ENCODE peak calls at places on chromosomes 2 and 18, in eight cellular contexts. T, J, W, I, S, A, K and Q are unnamed samples.

GRCh38 chr18:51391731-51392130 is 194.2 kb upstream of the MEX3C start:
- DNase-seq in T (no peak), J (no peak), W (no peak), I (no peak), S (no peak), A (no peak), K (no peak), Q (no peak)

GRCh38 chr18:63272638-63273037 is 46.9 kb downstream of the BCL2 start:
- DNase-seq in T (no peak), J (no peak), W (no peak), I (no peak), S (no peak), A (no peak), K (no peak), Q (no peak)

GRCh38 chr2:138780451-138780880 is 276 bp upstream of the NXPH2 start:
- DNase-seq in T (no peak), J (no peak), W (no peak), I (no peak), S (no peak), A (no peak), K (no peak), Q (no peak)

GRCh38 chr18:79756826-79757225 is 40.9 kb upstream of the KCNG2 start:
- DNase-seq in T (no peak), J (no peak), W (no peak), I (no peak), S (no peak), A (no peak), K (no peak), Q (no peak)

GRCh38 chr2:128469203-128469602 is 150.5 kb upstream of the HS6ST1 start:
- DNase-seq in T (no peak), J (no peak), W (no peak), I (no peak), S (no peak), A (no peak), K (no peak), Q (no peak)

GRCh38 chr2:237195396-237196119 is 109.9 kb downstream of the COPS8 start:
- DNase-seq in T (no peak), J (no peak), W (peak; percentile 40), I (no peak), S (no peak), A (no peak), K (no peak), Q (no peak)

GRCh38 chr2:65662654-65663432 is 230.4 kb upstream of the SPRED2 start:
- DNase-seq in T (no peak), J (no peak), W (peak; percentile 99), I (no peak), S (no peak), A (peak; percentile 30), K (no peak), Q (no peak)

GRCh38 chr2:139156730-139157129 is 376.5 kb upstream of the NXPH2 start:
- DNase-seq in T (no peak), J (no peak), W (no peak), I (no peak), S (no peak), A (no peak), K (no peak), Q (no peak)

GRCh38 chr18:54672846-54673475 is 81.9 kb downstream of the DYNAP start:
- DNase-seq in T (no peak), J (no peak), W (peak; percentile 73), I (no peak), S (no peak), A (peak; percentile 73), K (no peak), Q (no peak)

GRCh38 chr2:190165491-190165890 is 103.0 kb upstream of the MSTN start:
- DNase-seq in T (no peak), J (no peak), W (no peak), I (no peak), S (no peak), A (no peak), K (no peak), Q (no peak)

GRCh38 chr2:169797601-169798000 is 1.1 kb upstream of the SSB start:
- DNase-seq in T (no peak), J (no peak), W (no peak), I (no peak), S (no peak), A (no peak), K (no peak), Q (no peak)

GRCh38 chr2:239278361-239278760 is 122.5 kb downstream of the HDAC4 start:
- DNase-seq in T (no peak), J (no peak), W (no peak), I (no peak), S (no peak), A (no peak), K (no peak), Q (no peak)

GRCh38 chr2:95049961-95050360 is 24.5 kb downstream of the MAL start:
- DNase-seq in T (no peak), J (no peak), W (no peak), I (no peak), S (no peak), A (no peak), K (no peak), Q (no peak)

GRCh38 chr2:182391443-182391842 is 35.4 kb downstream of the PDE1A start:
- DNase-seq in T (no peak), J (no peak), W (no peak), I (no peak), S (no peak), A (no peak), K (no peak), Q (no peak)

GRCh38 chr18:11146238-11146946 is 3.0 kb downstream of the PIEZO2 start:
- DNase-seq in T (no peak), J (no peak), W (no peak), I (no peak), S (no peak), A (no peak), K (no peak), Q (no peak)

GRCh38 chr2:136378712-136379595 is 261.0 kb upstream of the CXCR4 start:
- DNase-seq in T (no peak), J (peak; percentile 56), W (peak; percentile 36), I (peak; percentile 69), S (peak; percentile 53), A (peak; percentile 76), K (no peak), Q (no peak)

GRCh38 chr2:225454412-225454811 is 54.9 kb downstream of the NYAP2 start:
- DNase-seq in T (no peak), J (no peak), W (no peak), I (no peak), S (no peak), A (no peak), K (no peak), Q (no peak)

GRCh38 chr18:23067236-23067635 is 68.0 kb upstream of the CABLES1 start:
- DNase-seq in T (no peak), J (no peak), W (peak; percentile 23), I (no peak), S (no peak), A (no peak), K (no peak), Q (no peak)

GRCh38 chr2:170222298-170222697 is 44.4 kb downstream of the MYO3B start:
- DNase-seq in T (no peak), J (no peak), W (no peak), I (no peak), S (no peak), A (no peak), K (no peak), Q (no peak)

DNA sequence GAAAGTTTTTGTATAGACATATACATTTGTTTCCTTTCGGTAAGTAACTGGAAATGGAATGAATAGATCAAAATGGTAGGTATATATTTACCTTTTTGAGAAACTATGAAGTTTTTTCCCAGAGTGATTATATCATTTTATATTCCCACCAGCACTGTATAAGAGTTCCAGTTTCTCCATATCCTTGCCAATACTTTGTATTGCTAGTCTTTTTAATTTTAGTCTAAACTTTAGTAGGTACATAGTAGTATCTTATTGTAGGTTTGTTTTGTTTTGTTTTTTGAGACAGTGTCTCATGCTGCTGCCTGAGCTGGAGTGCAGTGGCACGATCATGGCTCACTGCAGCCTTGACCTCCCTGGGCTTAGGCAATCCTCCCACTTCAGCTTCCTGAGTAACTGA is 56.6 kb downstream of the AGPS start:
- DNase-seq in T (no peak), J (no peak), W (no peak), I (no peak), S (no peak), A (no peak), K (no peak), Q (no peak)
- H3K36me3 ChIP-seq in T (peaks cover 18% of the 10 kb centered on the region), J (no peaks in the 10 kb centered on the region), W (no peaks in the 10 kb centered on the region), I (no peaks in the 10 kb centered on the region), S (peaks cover 28% of the 10 kb centered on the region), A (no peaks in the 10 kb centered on the region), K (peaks cover 40% of the 10 kb centered on the region), Q (peaks cover 30% of the 10 kb centered on the region)

DNA sequence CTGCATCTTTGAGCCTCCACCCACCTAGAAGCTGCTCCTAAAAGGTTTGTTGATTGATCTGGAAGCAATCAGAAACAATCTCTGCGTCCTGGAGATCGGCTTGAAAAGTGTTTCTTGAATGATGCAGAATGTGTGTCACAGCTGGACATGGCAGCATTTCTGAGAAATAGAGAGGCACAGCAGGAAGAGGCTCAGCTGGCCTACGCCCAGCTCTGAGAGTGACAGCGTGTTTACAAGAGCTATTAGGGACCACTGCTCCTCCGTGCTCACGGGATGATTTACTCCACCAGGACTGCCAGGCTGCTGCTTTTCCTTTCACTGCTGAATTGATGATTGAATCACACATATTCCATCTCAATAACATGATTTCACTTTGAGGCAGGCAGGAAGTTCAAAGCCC is 62.8 kb downstream of the GALNT14 start:
- DNase-seq in T (no peak), J (no peak), W (no peak), I (no peak), S (no peak), A (no peak), K (no peak), Q (no peak)
- H3K36me3 ChIP-seq in T (no peaks in the 10 kb centered on the region), J (no peaks in the 10 kb centered on the region), W (no peaks in the 10 kb centered on the region), I (no peaks in the 10 kb centered on the region), S (no peaks in the 10 kb centered on the region), A (no peaks in the 10 kb centered on the region), K (no peaks in the 10 kb centered on the region), Q (no peaks in the 10 kb centered on the region)

DNA sequence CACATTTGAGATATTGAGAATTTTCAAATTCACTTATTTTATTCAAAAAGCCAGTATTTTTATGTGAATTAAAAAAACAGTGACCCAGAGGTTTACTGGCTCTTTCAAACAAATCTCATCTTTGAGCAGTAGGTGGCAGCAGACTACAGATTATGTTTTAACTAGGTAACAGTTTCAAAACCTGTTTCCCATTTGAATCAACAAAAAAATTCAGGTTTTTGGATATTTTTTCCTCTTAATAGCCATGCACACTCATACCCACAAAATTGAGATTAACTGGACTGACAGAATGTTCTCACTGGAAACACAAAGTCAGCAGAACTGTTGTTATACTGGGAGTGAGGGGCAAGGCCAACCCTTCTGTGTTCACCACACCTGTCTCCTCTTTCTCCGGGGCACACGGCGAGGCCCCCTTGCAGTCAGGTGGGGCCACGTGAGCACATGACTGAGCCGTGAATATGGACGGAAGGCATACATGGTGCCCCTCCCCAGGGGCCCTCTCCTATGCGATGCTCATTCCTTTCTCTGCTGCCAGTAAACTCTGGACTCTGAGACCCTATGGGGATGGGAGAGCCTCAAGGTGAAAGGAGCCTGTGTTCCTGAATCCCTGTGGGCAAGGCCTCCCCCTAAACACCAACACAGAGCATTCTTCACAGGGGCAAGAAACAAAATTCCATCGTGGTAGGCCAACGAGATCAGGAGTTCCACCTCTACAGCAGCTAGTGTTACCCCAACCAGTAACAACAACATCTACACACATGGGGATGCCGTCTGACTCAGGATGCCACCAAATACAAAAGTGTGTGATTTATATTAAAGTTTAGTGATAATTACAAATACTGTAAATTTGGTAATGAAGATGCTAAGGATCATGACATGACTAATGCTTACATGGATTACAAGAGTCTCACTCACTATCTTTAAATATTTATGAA is 80.4 kb downstream of the LPIN2 start:
- DNase-seq in T (no peak), J (peak; percentile 22), W (peak; percentile 45), I (no peak), S (peak; percentile 34), A (peak; percentile 85), K (no peak), Q (no peak)
- H3K36me3 ChIP-seq in T (peaks cover 30% of the 10 kb centered on the region), J (peaks cover 73% of the 10 kb centered on the region), W (peaks cover 12% of the 10 kb centered on the region), I (peaks cover 40% of the 10 kb centered on the region), S (peaks cover 89% of the 10 kb centered on the region), A (no peaks in the 10 kb centered on the region), K (peaks cover 54% of the 10 kb centered on the region), Q (peaks cover 79% of the 10 kb centered on the region)

GRCh38 chr2:229407170-229407569 is 136.1 kb upstream of the PID1 start:
- DNase-seq in T (peak; percentile 96), J (no peak), W (peak; percentile 88), I (no peak), S (no peak), A (peak; percentile 20), K (peak; percentile 85), Q (peak; percentile 58)
- H3K36me3 ChIP-seq in T (no peaks in the 10 kb centered on the region), J (no peaks in the 10 kb centered on the region), W (no peaks in the 10 kb centered on the region), I (no peaks in the 10 kb centered on the region), S (no peaks in the 10 kb centered on the region), A (no peaks in the 10 kb centered on the region), K (no peaks in the 10 kb centered on the region), Q (no peaks in the 10 kb centered on the region)